ENCODE peak calls at places on chromosomes 6 and 20, in nine cellular contexts. I, E, Q, V, U, G, Y, L and R are unnamed samples.

GRCh38 chr6:37928217-37928616 is 108.7 kb downstream of the ZFAND3 start:
- DNase-seq in I (no peak), E (no peak), Q (no peak), V (no peak), U (no peak), G (no peak), Y (no peak), L (no peak), R (no peak)

GRCh38 chr6:61887425-61887824 is 398.6 kb downstream of the KHDRBS2 start:
- DNase-seq in I (no peak), E (no peak), Q (no peak), V (no peak), U (no peak), G (no peak), Y (no peak), L (no peak), R (no peak)

GRCh38 chr20:33925867-33926266 is 67.8 kb upstream of the RALY start:
- DNase-seq in I (no peak), E (no peak), Q (peak; percentile 35), V (no peak), U (no peak), G (no peak), Y (no peak), L (no peak), R (peak; percentile 16)

GRCh38 chr6:36349240-36349639 is 12.6 kb upstream of the BNIP5 start:
- DNase-seq in I (no peak), E (no peak), Q (no peak), V (no peak), U (no peak), G (peak; percentile 76), Y (peak; percentile 84), L (no peak), R (no peak)

GRCh38 chr20:4722571-4722970 is 862 bp downstream of the PRND start:
- DNase-seq in I (no peak), E (no peak), Q (no peak), V (no peak), U (no peak), G (no peak), Y (no peak), L (no peak), R (no peak)

GRCh38 chr6:66926060-66926459 is 1219.0 kb upstream of the EYS start:
- DNase-seq in I (peak; percentile 3), E (no peak), Q (no peak), V (no peak), U (no peak), G (no peak), Y (no peak), L (peak; percentile 57), R (peak; percentile 4)

GRCh38 chr6:7088076-7088742 is 19.6 kb upstream of the RREB1 start:
- DNase-seq in I (no peak), E (no peak), Q (no peak), V (no peak), U (no peak), G (no peak), Y (no peak), L (no peak), R (no peak)

GRCh38 chr20:24915440-24915839 is 33.6 kb upstream of the CST7 start:
- DNase-seq in I (no peak), E (no peak), Q (no peak), V (no peak), U (no peak), G (no peak), Y (no peak), L (no peak), R (no peak)

GRCh38 chr6:157774153-157775135 is 48.6 kb upstream of the SNX9 start:
- DNase-seq in I (no peak), E (no peak), Q (no peak), V (no peak), U (no peak), G (no peak), Y (no peak), L (no peak), R (no peak)

GRCh38 chr20:23752481-23753193 is 1.9 kb upstream of the CST1 start:
- DNase-seq in I (no peak), E (no peak), Q (no peak), V (no peak), U (no peak), G (no peak), Y (no peak), L (no peak), R (no peak)

GRCh38 chr6:52760105-52760765 is 3.0 kb downstream of the GSTA2 start:
- DNase-seq in I (no peak), E (no peak), Q (no peak), V (no peak), U (no peak), G (no peak), Y (no peak), L (no peak), R (no peak)

GRCh38 chr6:30462482-30462881 is 26.8 kb upstream of the HLA-E start:
- DNase-seq in I (no peak), E (no peak), Q (no peak), V (no peak), U (no peak), G (no peak), Y (no peak), L (no peak), R (no peak)

GRCh38 chr6:144283781-144284473 is 1.2 kb upstream of the UTRN start:
- DNase-seq in I (peak; percentile 31), E (no peak), Q (peak; percentile 28), V (no peak), U (no peak), G (no peak), Y (no peak), L (no peak), R (peak; percentile 20)

GRCh38 chr6:3320238-3320637 is 61.5 kb downstream of the PSMG4 start:
- DNase-seq in I (no peak), E (no peak), Q (no peak), V (no peak), U (no peak), G (no peak), Y (peak; percentile 33), L (no peak), R (no peak)

GRCh38 chr6:123965894-123966293 is 162.2 kb downstream of the NKAIN2 start:
- DNase-seq in I (no peak), E (no peak), Q (no peak), V (no peak), U (no peak), G (no peak), Y (peak; percentile 66), L (no peak), R (no peak)

GRCh38 chr6:64258302-64258701 is 622.7 kb downstream of the PHF3 start:
- DNase-seq in I (no peak), E (no peak), Q (no peak), V (no peak), U (no peak), G (no peak), Y (no peak), L (no peak), R (no peak)

GRCh38 chr6:15408008-15408407 is 162.1 kb downstream of the JARID2 start:
- DNase-seq in I (no peak), E (no peak), Q (no peak), V (no peak), U (no peak), G (no peak), Y (no peak), L (no peak), R (no peak)

GRCh38 chr6:39196648-39197047 is 32.6 kb downstream of the KCNK5 start:
- DNase-seq in I (no peak), E (no peak), Q (no peak), V (no peak), U (no peak), G (no peak), Y (no peak), L (no peak), R (no peak)

GRCh38 chr6:150599199-150600002 is at the start of gene PLEKHG1:
- DNase-seq in I (no peak), E (peak; percentile 79), Q (peak; percentile 40), V (peak; percentile 68), U (peak; percentile 69), G (no peak), Y (peak; percentile 16), L (peak; percentile 83), R (peak; percentile 9)

GRCh38 chr6:38341501-38341900 is 298.2 kb downstream of the BTBD9 start:
- DNase-seq in I (no peak), E (no peak), Q (peak; percentile 60), V (no peak), U (no peak), G (no peak), Y (no peak), L (no peak), R (no peak)

GRCh38 chr6:33843696-33844121 is 39.9 kb upstream of the MLN start:
- DNase-seq in I (peak; percentile 37), E (no peak), Q (no peak), V (no peak), U (no peak), G (no peak), Y (no peak), L (no peak), R (no peak)

GRCh38 chr6:106165885-106166485 is 79.8 kb downstream of the PRDM1 start:
- DNase-seq in I (peak; percentile 32), E (no peak), Q (no peak), V (no peak), U (no peak), G (no peak), Y (no peak), L (peak; percentile 67), R (peak; percentile 21)

GRCh38 chr6:151291145-151292055 is 51.6 kb downstream of the AKAP12 start:
- DNase-seq in I (peak; percentile 87), E (peak; percentile 66), Q (peak; percentile 40), V (no peak), U (no peak), G (no peak), Y (no peak), L (no peak), R (peak; percentile 92)

GRCh38 chr20:46844965-46845364 is 49.7 kb upstream of the EYA2 start:
- DNase-seq in I (no peak), E (no peak), Q (no peak), V (no peak), U (no peak), G (no peak), Y (no peak), L (no peak), R (no peak)

GRCh38 chr6:30685977-30686907 is at the start of gene PPP1R18:
- DNase-seq in I (peak; percentile 31), E (peak; percentile 90), Q (peak; percentile 65), V (peak; percentile 87), U (no peak), G (no peak), Y (no peak), L (peak; percentile 10), R (no peak)

GRCh38 chr20:17364681-17365080 is 137.8 kb downstream of the PCSK2 start:
- DNase-seq in I (no peak), E (no peak), Q (no peak), V (no peak), U (no peak), G (no peak), Y (no peak), L (no peak), R (no peak)

GRCh38 chr6:99611148-99611547 is 4.5 kb downstream of the PRDM13 start:
- DNase-seq in I (no peak), E (no peak), Q (no peak), V (no peak), U (no peak), G (no peak), Y (no peak), L (no peak), R (no peak)

GRCh38 chr20:45343867-45344721 is 4.1 kb downstream of the SDC4 start:
- DNase-seq in I (peak; percentile 88), E (peak; percentile 82), Q (peak; percentile 86), V (no peak), U (no peak), G (no peak), Y (no peak), L (peak; percentile 62), R (peak; percentile 91)

GRCh38 chr6:159766923-159767322 is 5.1 kb downstream of the ACAT2 start:
- DNase-seq in I (no peak), E (no peak), Q (no peak), V (no peak), U (no peak), G (no peak), Y (no peak), L (no peak), R (no peak)

GRCh38 chr6:47288245-47289090 is 21.2 kb downstream of the TNFRSF21 start:
- DNase-seq in I (no peak), E (no peak), Q (no peak), V (no peak), U (no peak), G (peak; percentile 3), Y (peak; percentile 78), L (no peak), R (no peak)

GRCh38 chr6:33658982-33659689 is 38.0 kb downstream of the ITPR3 start:
- DNase-seq in I (no peak), E (no peak), Q (no peak), V (no peak), U (no peak), G (no peak), Y (no peak), L (no peak), R (no peak)